ENCODE peak calls at places on chromosomes 6 and 20, in seven cellular contexts. One of them, this sample, is unnamed.

GRCh38 chr6:14921170-14921569 is 324.7 kb upstream of the JARID2 start:
- DNase-seq in stimulated activated CD8-positive, alpha-beta memory T cell treated with anti-CD3 and anti-CD28 coated beads, Interleukin-7, amount 100 ng/mL, for 4 hours: no peak
- DNase-seq in ELR: no peak
- DNase-seq in mesenteric fat pad: peak
- DNase-seq in activated T-helper 1 cell treated with Interleukin-2 at 50 U/mL for 16 hours: no peak
- DNase-seq in amniotic stem cell: no peak
- DNase-seq in left cardiac atrium: peak
- DNase-seq in this sample: no peak

GRCh38 chr6:132236281-132236680 is 165.0 kb downstream of the MOXD1 start:
- DNase-seq in left cardiac atrium: no peak
- DNase-seq in mesenteric fat pad: no peak
- DNase-seq in ELR: peak
- DNase-seq in amniotic stem cell: no peak
- DNase-seq in stimulated activated CD8-positive, alpha-beta memory T cell treated with anti-CD3 and anti-CD28 coated beads, Interleukin-7, amount 100 ng/mL, for 4 hours: no peak
- DNase-seq in activated T-helper 1 cell treated with Interleukin-2 at 50 U/mL for 16 hours: no peak
- DNase-seq in this sample: no peak

GRCh38 chr6:11848252-11848651 is 69.6 kb upstream of the ADTRP start:
- DNase-seq in activated T-helper 1 cell treated with Interleukin-2 at 50 U/mL for 16 hours: no peak
- DNase-seq in mesenteric fat pad: no peak
- DNase-seq in left cardiac atrium: no peak
- DNase-seq in ELR: no peak
- DNase-seq in stimulated activated CD8-positive, alpha-beta memory T cell treated with anti-CD3 and anti-CD28 coated beads, Interleukin-7, amount 100 ng/mL, for 4 hours: no peak
- DNase-seq in amniotic stem cell: no peak
- DNase-seq in this sample: no peak

GRCh38 chr6:43737272-43738081 is 32.5 kb upstream of the VEGFA start:
- DNase-seq in stimulated activated CD8-positive, alpha-beta memory T cell treated with anti-CD3 and anti-CD28 coated beads, Interleukin-7, amount 100 ng/mL, for 4 hours: no peak
- DNase-seq in mesenteric fat pad: peak
- DNase-seq in left cardiac atrium: no peak
- DNase-seq in amniotic stem cell: no peak
- DNase-seq in ELR: no peak
- DNase-seq in activated T-helper 1 cell treated with Interleukin-2 at 50 U/mL for 16 hours: no peak
- DNase-seq in this sample: no peak

GRCh38 chr6:163132050-163132750 is 282.3 kb upstream of the QKI start:
- DNase-seq in ELR: peak
- DNase-seq in mesenteric fat pad: no peak
- DNase-seq in left cardiac atrium: no peak
- DNase-seq in amniotic stem cell: no peak
- DNase-seq in stimulated activated CD8-positive, alpha-beta memory T cell treated with anti-CD3 and anti-CD28 coated beads, Interleukin-7, amount 100 ng/mL, for 4 hours: no peak
- DNase-seq in activated T-helper 1 cell treated with Interleukin-2 at 50 U/mL for 16 hours: no peak
- DNase-seq in this sample: no peak

GRCh38 chr6:9455794-9456193 is 959.1 kb downstream of the TFAP2A start:
- DNase-seq in ELR: no peak
- DNase-seq in left cardiac atrium: no peak
- DNase-seq in amniotic stem cell: no peak
- DNase-seq in mesenteric fat pad: no peak
- DNase-seq in activated T-helper 1 cell treated with Interleukin-2 at 50 U/mL for 16 hours: no peak
- DNase-seq in stimulated activated CD8-positive, alpha-beta memory T cell treated with anti-CD3 and anti-CD28 coated beads, Interleukin-7, amount 100 ng/mL, for 4 hours: no peak
- DNase-seq in this sample: no peak

GRCh38 chr20:18019068-18019467 is 38.6 kb downstream of the OVOL2 start:
- DNase-seq in left cardiac atrium: no peak
- DNase-seq in mesenteric fat pad: no peak
- DNase-seq in ELR: peak
- DNase-seq in activated T-helper 1 cell treated with Interleukin-2 at 50 U/mL for 16 hours: no peak
- DNase-seq in stimulated activated CD8-positive, alpha-beta memory T cell treated with anti-CD3 and anti-CD28 coated beads, Interleukin-7, amount 100 ng/mL, for 4 hours: no peak
- DNase-seq in amniotic stem cell: no peak
- DNase-seq in this sample: no peak

GRCh38 chr20:9581509-9581908 is 67.1 kb downstream of the LAMP5 start:
- DNase-seq in activated T-helper 1 cell treated with Interleukin-2 at 50 U/mL for 16 hours: no peak
- DNase-seq in stimulated activated CD8-positive, alpha-beta memory T cell treated with anti-CD3 and anti-CD28 coated beads, Interleukin-7, amount 100 ng/mL, for 4 hours: no peak
- DNase-seq in left cardiac atrium: no peak
- DNase-seq in ELR: no peak
- DNase-seq in mesenteric fat pad: no peak
- DNase-seq in amniotic stem cell: no peak
- DNase-seq in this sample: no peak

GRCh38 chr20:24289737-24290481 is 179.5 kb upstream of the SYNDIG1 start:
- DNase-seq in left cardiac atrium: no peak
- DNase-seq in ELR: no peak
- DNase-seq in mesenteric fat pad: no peak
- DNase-seq in activated T-helper 1 cell treated with Interleukin-2 at 50 U/mL for 16 hours: no peak
- DNase-seq in stimulated activated CD8-positive, alpha-beta memory T cell treated with anti-CD3 and anti-CD28 coated beads, Interleukin-7, amount 100 ng/mL, for 4 hours: no peak
- DNase-seq in amniotic stem cell: no peak
- DNase-seq in this sample: no peak

GRCh38 chr6:127117979-127118504 is 429 bp upstream of the RSPO3 start:
- DNase-seq in activated T-helper 1 cell treated with Interleukin-2 at 50 U/mL for 16 hours: no peak
- DNase-seq in stimulated activated CD8-positive, alpha-beta memory T cell treated with anti-CD3 and anti-CD28 coated beads, Interleukin-7, amount 100 ng/mL, for 4 hours: no peak
- DNase-seq in ELR: peak
- DNase-seq in mesenteric fat pad: no peak
- DNase-seq in amniotic stem cell: no peak
- DNase-seq in left cardiac atrium: no peak
- DNase-seq in this sample: no peak

GRCh38 chr6:286681-287499 is 5.4 kb upstream of the DUSP22 start:
- DNase-seq in amniotic stem cell: no peak
- DNase-seq in mesenteric fat pad: no peak
- DNase-seq in activated T-helper 1 cell treated with Interleukin-2 at 50 U/mL for 16 hours: no peak
- DNase-seq in left cardiac atrium: no peak
- DNase-seq in ELR: no peak
- DNase-seq in stimulated activated CD8-positive, alpha-beta memory T cell treated with anti-CD3 and anti-CD28 coated beads, Interleukin-7, amount 100 ng/mL, for 4 hours: no peak
- DNase-seq in this sample: no peak

GRCh38 chr6:97947841-97948240 is 664.8 kb upstream of the MMS22L start:
- DNase-seq in mesenteric fat pad: no peak
- DNase-seq in amniotic stem cell: no peak
- DNase-seq in ELR: peak
- DNase-seq in activated T-helper 1 cell treated with Interleukin-2 at 50 U/mL for 16 hours: no peak
- DNase-seq in stimulated activated CD8-positive, alpha-beta memory T cell treated with anti-CD3 and anti-CD28 coated beads, Interleukin-7, amount 100 ng/mL, for 4 hours: no peak
- DNase-seq in left cardiac atrium: peak
- DNase-seq in this sample: peak

GRCh38 chr6:161482517-161482903 is 208.6 kb upstream of the AGPAT4 start:
- DNase-seq in amniotic stem cell: no peak
- DNase-seq in mesenteric fat pad: no peak
- DNase-seq in ELR: no peak
- DNase-seq in left cardiac atrium: no peak
- DNase-seq in activated T-helper 1 cell treated with Interleukin-2 at 50 U/mL for 16 hours: no peak
- DNase-seq in stimulated activated CD8-positive, alpha-beta memory T cell treated with anti-CD3 and anti-CD28 coated beads, Interleukin-7, amount 100 ng/mL, for 4 hours: no peak
- DNase-seq in this sample: no peak

GRCh38 chr20:48040051-48040450 is 254.8 kb upstream of the SULF2 start:
- DNase-seq in mesenteric fat pad: no peak
- DNase-seq in stimulated activated CD8-positive, alpha-beta memory T cell treated with anti-CD3 and anti-CD28 coated beads, Interleukin-7, amount 100 ng/mL, for 4 hours: no peak
- DNase-seq in left cardiac atrium: no peak
- DNase-seq in ELR: no peak
- DNase-seq in activated T-helper 1 cell treated with Interleukin-2 at 50 U/mL for 16 hours: no peak
- DNase-seq in amniotic stem cell: no peak
- DNase-seq in this sample: no peak

GRCh38 chr20:48393311-48393685 is 434.5 kb downstream of the PREX1 start:
- DNase-seq in ELR: no peak
- DNase-seq in left cardiac atrium: no peak
- DNase-seq in mesenteric fat pad: no peak
- DNase-seq in activated T-helper 1 cell treated with Interleukin-2 at 50 U/mL for 16 hours: no peak
- DNase-seq in amniotic stem cell: no peak
- DNase-seq in stimulated activated CD8-positive, alpha-beta memory T cell treated with anti-CD3 and anti-CD28 coated beads, Interleukin-7, amount 100 ng/mL, for 4 hours: no peak
- DNase-seq in this sample: no peak

GRCh38 chr6:64013061-64013410 is 377.4 kb downstream of the PHF3 start:
- DNase-seq in amniotic stem cell: no peak
- DNase-seq in left cardiac atrium: no peak
- DNase-seq in stimulated activated CD8-positive, alpha-beta memory T cell treated with anti-CD3 and anti-CD28 coated beads, Interleukin-7, amount 100 ng/mL, for 4 hours: no peak
- DNase-seq in activated T-helper 1 cell treated with Interleukin-2 at 50 U/mL for 16 hours: no peak
- DNase-seq in ELR: no peak
- DNase-seq in mesenteric fat pad: no peak
- DNase-seq in this sample: no peak

GRCh38 chr20:63346131-63347080 is 14.7 kb downstream of the CHRNA4 start:
- DNase-seq in stimulated activated CD8-positive, alpha-beta memory T cell treated with anti-CD3 and anti-CD28 coated beads, Interleukin-7, amount 100 ng/mL, for 4 hours: no peak
- DNase-seq in left cardiac atrium: no peak
- DNase-seq in amniotic stem cell: no peak
- DNase-seq in activated T-helper 1 cell treated with Interleukin-2 at 50 U/mL for 16 hours: no peak
- DNase-seq in mesenteric fat pad: no peak
- DNase-seq in ELR: no peak
- DNase-seq in this sample: no peak

GRCh38 chr20:31602779-31603441 is 2.2 kb upstream of the ID1 start:
- DNase-seq in stimulated activated CD8-positive, alpha-beta memory T cell treated with anti-CD3 and anti-CD28 coated beads, Interleukin-7, amount 100 ng/mL, for 4 hours: no peak
- DNase-seq in amniotic stem cell: no peak
- DNase-seq in ELR: peak
- DNase-seq in mesenteric fat pad: no peak
- DNase-seq in activated T-helper 1 cell treated with Interleukin-2 at 50 U/mL for 16 hours: no peak
- DNase-seq in left cardiac atrium: no peak
- DNase-seq in this sample: no peak

GRCh38 chr6:149037026-149037734 is 280.3 kb upstream of the TAB2 start:
- DNase-seq in stimulated activated CD8-positive, alpha-beta memory T cell treated with anti-CD3 and anti-CD28 coated beads, Interleukin-7, amount 100 ng/mL, for 4 hours: no peak
- DNase-seq in mesenteric fat pad: no peak
- DNase-seq in left cardiac atrium: no peak
- DNase-seq in activated T-helper 1 cell treated with Interleukin-2 at 50 U/mL for 16 hours: no peak
- DNase-seq in ELR: no peak
- DNase-seq in amniotic stem cell: peak
- DNase-seq in this sample: no peak

GRCh38 chr6:63793727-63794126 is 158.1 kb downstream of the PHF3 start:
- DNase-seq in amniotic stem cell: no peak
- DNase-seq in mesenteric fat pad: no peak
- DNase-seq in stimulated activated CD8-positive, alpha-beta memory T cell treated with anti-CD3 and anti-CD28 coated beads, Interleukin-7, amount 100 ng/mL, for 4 hours: no peak
- DNase-seq in left cardiac atrium: no peak
- DNase-seq in ELR: no peak
- DNase-seq in activated T-helper 1 cell treated with Interleukin-2 at 50 U/mL for 16 hours: no peak
- DNase-seq in this sample: no peak

GRCh38 chr6:170270984-170271593 is 19.8 kb downstream of the DLL1 start:
- DNase-seq in stimulated activated CD8-positive, alpha-beta memory T cell treated with anti-CD3 and anti-CD28 coated beads, Interleukin-7, amount 100 ng/mL, for 4 hours: no peak
- DNase-seq in amniotic stem cell: no peak
- DNase-seq in mesenteric fat pad: no peak
- DNase-seq in ELR: no peak
- DNase-seq in left cardiac atrium: peak
- DNase-seq in activated T-helper 1 cell treated with Interleukin-2 at 50 U/mL for 16 hours: no peak
- DNase-seq in this sample: no peak

GRCh38 chr6:85591207-85591606 is 2.5 kb downstream of the SNX14 start:
- DNase-seq in left cardiac atrium: no peak
- DNase-seq in activated T-helper 1 cell treated with Interleukin-2 at 50 U/mL for 16 hours: no peak
- DNase-seq in mesenteric fat pad: no peak
- DNase-seq in ELR: no peak
- DNase-seq in amniotic stem cell: no peak
- DNase-seq in stimulated activated CD8-positive, alpha-beta memory T cell treated with anti-CD3 and anti-CD28 coated beads, Interleukin-7, amount 100 ng/mL, for 4 hours: no peak
- DNase-seq in this sample: no peak

GRCh38 chr6:151012321-151013294 is 147.1 kb downstream of the MTHFD1L start:
- DNase-seq in ELR: peak
- DNase-seq in stimulated activated CD8-positive, alpha-beta memory T cell treated with anti-CD3 and anti-CD28 coated beads, Interleukin-7, amount 100 ng/mL, for 4 hours: no peak
- DNase-seq in amniotic stem cell: no peak
- DNase-seq in mesenteric fat pad: no peak
- DNase-seq in left cardiac atrium: no peak
- DNase-seq in activated T-helper 1 cell treated with Interleukin-2 at 50 U/mL for 16 hours: no peak
- DNase-seq in this sample: no peak

GRCh38 chr20:6492396-6493055 is 275.0 kb upstream of the BMP2 start:
- DNase-seq in amniotic stem cell: no peak
- DNase-seq in left cardiac atrium: no peak
- DNase-seq in activated T-helper 1 cell treated with Interleukin-2 at 50 U/mL for 16 hours: no peak
- DNase-seq in stimulated activated CD8-positive, alpha-beta memory T cell treated with anti-CD3 and anti-CD28 coated beads, Interleukin-7, amount 100 ng/mL, for 4 hours: no peak
- DNase-seq in mesenteric fat pad: no peak
- DNase-seq in ELR: no peak
- DNase-seq in this sample: peak

GRCh38 chr6:137094411-137095008 is 49.7 kb upstream of the IL20RA start:
- DNase-seq in left cardiac atrium: peak
- DNase-seq in amniotic stem cell: peak
- DNase-seq in ELR: peak
- DNase-seq in mesenteric fat pad: no peak
- DNase-seq in stimulated activated CD8-positive, alpha-beta memory T cell treated with anti-CD3 and anti-CD28 coated beads, Interleukin-7, amount 100 ng/mL, for 4 hours: peak
- DNase-seq in activated T-helper 1 cell treated with Interleukin-2 at 50 U/mL for 16 hours: peak
- DNase-seq in this sample: peak